ENCODE peak calls at places on chromosomes 2 and 18, in ten cellular contexts. J, E, L, O, C, Q, U, A, W and G are unnamed samples.

GRCh38 chr18:48270929-48271328 is 138.3 kb downstream of the ZBTB7C start:
- DNase-seq in J (no peak), E (no peak), L (no peak), O (no peak), C (no peak), Q (no peak), U (no peak), A (no peak), W (no peak), G (no peak)

GRCh38 chr2:183927367-183928355 is 670.7 kb upstream of the ZNF804A start:
- DNase-seq in J (peak; percentile 70), E (no peak), L (no peak), O (no peak), C (no peak), Q (no peak), U (no peak), A (no peak), W (no peak), G (no peak)

GRCh38 chr2:219002395-219003266 is 9.4 kb upstream of the CRYBA2 start:
- DNase-seq in J (no peak), E (no peak), L (peak; percentile 54), O (no peak), C (peak; percentile 88), Q (peak; percentile 87), U (peak; percentile 76), A (peak; percentile 60), W (no peak), G (no peak)

GRCh38 chr2:20578895-20579825 is 71.7 kb downstream of the HS1BP3 start:
- DNase-seq in J (peak; percentile 93), E (peak; percentile 86), L (peak; percentile 100), O (peak; percentile 87), C (peak; percentile 55), Q (peak; percentile 58), U (peak; percentile 48), A (peak; percentile 92), W (no peak), G (peak; percentile 52)

GRCh38 chr2:200786423-200786822 is 25.3 kb upstream of the BZW1 start:
- DNase-seq in J (no peak), E (no peak), L (peak; percentile 37), O (no peak), C (no peak), Q (no peak), U (no peak), A (no peak), W (no peak), G (no peak)

GRCh38 chr2:109331081-109331480 is 202.1 kb downstream of the SH3RF3 start:
- DNase-seq in J (no peak), E (no peak), L (no peak), O (no peak), C (no peak), Q (no peak), U (no peak), A (no peak), W (no peak), G (no peak)

GRCh38 chr2:80968450-80968849 is 663.9 kb upstream of the LRRTM1 start:
- DNase-seq in J (no peak), E (no peak), L (no peak), O (no peak), C (no peak), Q (no peak), U (no peak), A (no peak), W (no peak), G (no peak)

GRCh38 chr2:53670351-53670750 is 97.3 kb upstream of the CHAC2 start:
- DNase-seq in J (no peak), E (no peak), L (no peak), O (no peak), C (no peak), Q (no peak), U (no peak), A (no peak), W (no peak), G (no peak)

GRCh38 chr2:42974697-42975357 is 182.4 kb upstream of the HAAO start:
- DNase-seq in J (peak; percentile 89), E (peak; percentile 91), L (peak; percentile 97), O (peak; percentile 86), C (peak; percentile 77), Q (peak; percentile 79), U (peak; percentile 64), A (peak; percentile 6), W (peak; percentile 61), G (no peak)

GRCh38 chr2:160271166-160272086 is 71.4 kb upstream of the ITGB6 start:
- DNase-seq in J (no peak), E (no peak), L (no peak), O (no peak), C (no peak), Q (no peak), U (no peak), A (no peak), W (no peak), G (no peak)

GRCh38 chr2:160269365-160269764 is 69.3 kb upstream of the ITGB6 start:
- DNase-seq in J (no peak), E (no peak), L (no peak), O (no peak), C (no peak), Q (no peak), U (no peak), A (no peak), W (no peak), G (no peak)

GRCh38 chr2:160268382-160268781 is 68.3 kb upstream of the ITGB6 start:
- DNase-seq in J (no peak), E (no peak), L (no peak), O (no peak), C (no peak), Q (no peak), U (no peak), A (no peak), W (no peak), G (no peak)

GRCh38 chr2:160270571-160271113 is 70.6 kb upstream of the ITGB6 start:
- DNase-seq in J (peak; percentile 70), E (no peak), L (no peak), O (no peak), C (peak; percentile 31), Q (no peak), U (no peak), A (no peak), W (no peak), G (no peak)

GRCh38 chr2:160269803-160270570 is 69.9 kb upstream of the ITGB6 start:
- DNase-seq in J (peak; percentile 96), E (peak; percentile 93), L (peak; percentile 77), O (peak; percentile 90), C (peak; percentile 79), Q (peak; percentile 84), U (peak; percentile 78), A (peak; percentile 31), W (peak; percentile 74), G (peak; percentile 67)
- TF ChIP-seq POLR2AphosphoS5 in J (peak; percentile 85), E (peak; percentile 84), L (no peak), O (peak; percentile 63), C (peak; percentile 72), Q (peak; percentile 73), U (peak; percentile 60), A (no peak), W (no peak), G (no peak)

DNA sequence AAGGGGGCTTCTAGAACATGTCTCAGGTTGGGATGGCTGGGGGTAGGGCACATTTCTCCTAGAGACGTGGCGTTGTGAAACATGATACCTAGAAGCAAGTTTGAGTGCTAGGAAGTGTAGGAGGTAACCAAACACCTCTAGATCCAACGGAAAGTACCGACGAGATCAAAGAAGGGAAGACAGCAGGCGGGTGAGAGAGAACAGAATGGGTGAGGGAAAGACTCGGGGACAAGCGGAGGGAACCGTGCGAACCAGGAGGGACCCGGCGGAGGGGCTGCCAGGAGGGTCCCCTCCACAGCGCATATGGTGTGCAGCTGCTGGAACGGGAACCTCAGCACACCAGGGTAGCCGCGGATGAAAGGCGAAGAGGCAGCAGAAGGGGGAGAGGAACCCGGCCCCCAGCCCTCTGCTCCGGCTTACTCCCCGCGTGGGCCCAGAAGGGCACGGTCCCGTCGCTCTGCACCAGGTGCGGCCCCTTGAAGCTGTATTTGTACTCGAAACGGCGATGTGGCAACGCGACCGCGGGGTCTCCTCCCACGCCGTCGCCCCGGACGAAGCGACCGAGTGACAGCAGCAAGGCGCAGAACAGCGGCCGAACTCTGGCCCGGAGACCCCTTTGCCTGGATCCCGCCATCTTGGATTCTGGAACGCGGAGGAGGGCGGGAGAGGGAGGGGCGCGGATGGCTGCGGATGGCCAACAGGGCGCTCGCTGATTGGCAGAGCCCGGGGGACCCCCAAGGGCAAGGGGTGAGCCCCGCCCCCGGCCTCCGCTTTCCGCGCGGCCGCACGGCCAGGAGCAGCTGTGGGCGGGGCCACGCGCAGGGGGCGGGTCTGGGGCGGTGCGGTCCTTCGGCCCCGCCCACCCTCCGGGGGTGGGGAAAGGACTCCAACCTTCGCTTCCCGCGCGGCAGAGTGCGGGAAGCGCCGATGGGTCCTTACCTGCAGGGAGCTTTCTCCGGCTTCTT is at the start of gene LMAN1:
- DNase-seq in J (peak; percentile 98), E (peak; percentile 97), L (peak; percentile 85), O (peak; percentile 95), C (peak; percentile 95), Q (peak; percentile 96), U (peak; percentile 96), A (peak; percentile 79), W (peak; percentile 91), G (peak; percentile 89)
- TF ChIP-seq POLR2A in J (no peak), E (no peak), L (peak; percentile 76), O (no peak), C (no peak), Q (no peak), U (peak; percentile 59), A (peak; percentile 70), W (peak; percentile 86), G (peak; percentile 88)

DNA sequence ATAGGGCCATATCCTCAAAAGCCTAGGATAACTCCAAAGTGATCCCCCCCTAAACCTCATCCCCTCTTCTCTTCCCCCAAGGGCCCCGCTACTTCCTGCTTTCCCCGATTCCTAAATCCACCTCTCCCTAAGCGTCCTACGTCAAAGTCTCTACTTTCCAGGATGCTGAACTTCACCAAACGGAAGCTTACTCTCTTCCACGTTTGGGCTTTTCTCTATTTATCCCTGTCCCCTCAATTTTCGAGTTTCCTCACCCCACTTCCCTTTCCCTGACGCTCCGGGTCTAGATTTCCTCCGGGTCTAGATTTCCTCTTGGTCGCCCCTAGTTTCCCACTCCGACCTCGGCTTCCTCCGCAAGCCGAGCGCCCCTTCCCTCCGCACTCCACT is 541 bp downstream of the KRCC1 start:
- DNase-seq in J (no peak), E (no peak), L (no peak), O (no peak), C (no peak), Q (no peak), U (no peak), A (no peak), W (peak; percentile 6), G (peak; percentile 16)
- TF ChIP-seq POLR2AphosphoS5 in J (no peak), E (no peak), L (peak; percentile 42), O (no peak), C (no peak), Q (no peak), U (no peak), A (no peak), W (no peak), G (no peak)

DNA sequence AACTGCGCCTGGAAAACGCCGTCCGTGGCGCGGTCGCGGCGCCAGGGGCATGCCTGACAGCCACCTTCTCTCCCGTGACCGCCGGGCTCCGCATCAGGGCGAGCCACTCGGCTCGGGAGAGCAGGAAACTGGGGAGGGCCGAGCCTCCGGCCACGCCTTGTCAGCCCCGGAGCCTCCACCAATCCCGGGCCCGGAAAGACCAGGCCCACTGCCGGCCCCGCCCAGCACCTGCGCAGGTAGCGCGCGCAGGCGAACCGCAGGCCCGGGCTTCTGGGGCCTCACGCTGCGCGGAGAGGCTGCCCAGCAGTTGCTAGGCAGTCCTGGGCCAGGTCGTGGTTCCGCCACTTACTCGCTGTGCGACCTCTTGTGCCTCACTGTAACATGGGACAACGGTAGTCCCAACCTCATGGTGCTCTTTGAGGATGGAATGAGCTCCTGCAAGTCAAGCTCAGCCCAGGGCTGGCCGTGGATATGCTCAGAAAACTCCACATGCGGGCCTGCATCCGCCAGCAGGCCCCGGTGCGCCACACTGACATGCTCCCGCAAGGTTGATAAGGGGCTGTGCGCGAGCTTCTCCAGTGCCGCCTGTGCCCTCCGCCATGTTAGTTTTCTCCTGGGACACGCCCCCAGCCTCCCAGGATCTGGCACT is 97.1 kb downstream of the INHBB start:
- DNase-seq in J (peak; percentile 57), E (peak; percentile 72), L (no peak), O (no peak), C (peak; percentile 92), Q (peak; percentile 81), U (peak; percentile 85), A (peak; percentile 63), W (no peak), G (peak; percentile 42)
- TF ChIP-seq POLR2A in J (no peak), E (no peak), L (no peak), O (no peak), C (peak; percentile 72), Q (no peak), U (peak; percentile 85), A (peak; percentile 68), W (no peak), G (no peak)